ENCODE peak calls at places on chromosomes 2 and 18, in seven cellular contexts. One of them, this sample, is unnamed.

GRCh38 chr2:216636570-216637450 is 3.6 kb downstream of the IGFBP2 start:
- DNase-seq in pancreas: peak; percentile 79
- DNase-seq in breast epithelium: no peak
- DNase-seq in transverse colon: peak; percentile 90
- DNase-seq in HepG2: peak; percentile 78
- DNase-seq in IMR-90: peak; percentile 37
- DNase-seq in tibial artery: peak; percentile 37
- DNase-seq in this sample: peak; percentile 94

GRCh38 chr2:72984172-72984671 is 66.9 kb downstream of the EMX1 start:
- DNase-seq in pancreas: no peak
- DNase-seq in breast epithelium: no peak
- DNase-seq in transverse colon: no peak
- DNase-seq in HepG2: no peak
- DNase-seq in IMR-90: no peak
- DNase-seq in tibial artery: no peak
- DNase-seq in this sample: no peak

GRCh38 chr2:38021589-38021988 is 54.4 kb downstream of the CYP1B1 start:
- DNase-seq in pancreas: no peak
- DNase-seq in breast epithelium: no peak
- DNase-seq in transverse colon: no peak
- DNase-seq in HepG2: no peak
- DNase-seq in IMR-90: no peak
- DNase-seq in tibial artery: no peak
- DNase-seq in this sample: no peak

GRCh38 chr18:23422751-23423418 is 30.2 kb upstream of the RIOK3 start:
- DNase-seq in pancreas: no peak
- DNase-seq in breast epithelium: peak; percentile 82
- DNase-seq in transverse colon: peak; percentile 77
- DNase-seq in HepG2: peak; percentile 66
- DNase-seq in IMR-90: peak; percentile 16
- DNase-seq in tibial artery: no peak
- DNase-seq in this sample: peak; percentile 98

GRCh38 chr2:159455330-159455918 is 160.9 kb downstream of the BAZ2B start:
- DNase-seq in pancreas: no peak
- DNase-seq in breast epithelium: no peak
- DNase-seq in transverse colon: no peak
- DNase-seq in HepG2: no peak
- DNase-seq in IMR-90: no peak
- DNase-seq in tibial artery: no peak
- DNase-seq in this sample: no peak

GRCh38 chr18:75275226-75275625 is 64.6 kb downstream of the TSHZ1 start:
- DNase-seq in pancreas: no peak
- DNase-seq in breast epithelium: no peak
- DNase-seq in transverse colon: no peak
- DNase-seq in HepG2: no peak
- DNase-seq in IMR-90: no peak
- DNase-seq in tibial artery: no peak
- DNase-seq in this sample: no peak

GRCh38 chr2:152594792-152595191 is 122.5 kb downstream of the PRPF40A start:
- DNase-seq in pancreas: no peak
- DNase-seq in breast epithelium: peak; percentile 28
- DNase-seq in transverse colon: no peak
- DNase-seq in HepG2: no peak
- DNase-seq in IMR-90: peak; percentile 40
- DNase-seq in tibial artery: peak; percentile 89
- DNase-seq in this sample: no peak

GRCh38 chr2:169193624-169194023 is 124.3 kb downstream of the DHRS9 start:
- DNase-seq in pancreas: no peak
- DNase-seq in breast epithelium: no peak
- DNase-seq in transverse colon: no peak
- DNase-seq in HepG2: no peak
- DNase-seq in IMR-90: no peak
- DNase-seq in tibial artery: no peak
- DNase-seq in this sample: no peak

GRCh38 chr2:172038604-172039003 is 38.9 kb downstream of the METAP1D start:
- DNase-seq in pancreas: no peak
- DNase-seq in breast epithelium: no peak
- DNase-seq in transverse colon: no peak
- DNase-seq in HepG2: no peak
- DNase-seq in IMR-90: peak; percentile 38
- DNase-seq in tibial artery: no peak
- DNase-seq in this sample: no peak

GRCh38 chr2:104794416-104794815 is 59.5 kb upstream of the POU3F3 start:
- DNase-seq in pancreas: no peak
- DNase-seq in breast epithelium: no peak
- DNase-seq in transverse colon: no peak
- DNase-seq in HepG2: no peak
- DNase-seq in IMR-90: no peak
- DNase-seq in tibial artery: no peak
- DNase-seq in this sample: no peak

GRCh38 chr2:130376433-130377293 is 20.8 kb downstream of the PTPN18 start:
- DNase-seq in pancreas: no peak
- DNase-seq in breast epithelium: no peak
- DNase-seq in transverse colon: no peak
- DNase-seq in HepG2: peak; percentile 26
- DNase-seq in IMR-90: no peak
- DNase-seq in tibial artery: no peak
- DNase-seq in this sample: no peak

GRCh38 chr18:76708036-76708726 is 114.2 kb upstream of the ZNF236 start:
- DNase-seq in pancreas: no peak
- DNase-seq in breast epithelium: no peak
- DNase-seq in transverse colon: no peak
- DNase-seq in HepG2: no peak
- DNase-seq in IMR-90: no peak
- DNase-seq in tibial artery: no peak
- DNase-seq in this sample: no peak

GRCh38 chr2:6181525-6182270 is 489.5 kb downstream of the SOX11 start:
- DNase-seq in pancreas: no peak
- DNase-seq in breast epithelium: no peak
- DNase-seq in transverse colon: no peak
- DNase-seq in HepG2: no peak
- DNase-seq in IMR-90: peak; percentile 94
- DNase-seq in tibial artery: no peak
- DNase-seq in this sample: no peak

GRCh38 chr2:202813387-202813786 is 58.2 kb downstream of the ICA1L start:
- DNase-seq in pancreas: no peak
- DNase-seq in breast epithelium: no peak
- DNase-seq in transverse colon: no peak
- DNase-seq in HepG2: no peak
- DNase-seq in IMR-90: no peak
- DNase-seq in tibial artery: no peak
- DNase-seq in this sample: peak; percentile 48

GRCh38 chr2:212912445-212913103 is 238.8 kb downstream of the IKZF2 start:
- DNase-seq in pancreas: peak; percentile 16
- DNase-seq in breast epithelium: no peak
- DNase-seq in transverse colon: peak; percentile 77
- DNase-seq in HepG2: peak; percentile 18
- DNase-seq in IMR-90: peak; percentile 75
- DNase-seq in tibial artery: no peak
- DNase-seq in this sample: peak; percentile 11

GRCh38 chr2:10163498-10164486 is 41.3 kb downstream of the RRM2 start:
- DNase-seq in pancreas: no peak
- DNase-seq in breast epithelium: no peak
- DNase-seq in transverse colon: no peak
- DNase-seq in HepG2: no peak
- DNase-seq in IMR-90: peak; percentile 24
- DNase-seq in tibial artery: no peak
- DNase-seq in this sample: no peak

GRCh38 chr2:232434563-232435374 is 21.2 kb upstream of the ALPI start:
- DNase-seq in pancreas: no peak
- DNase-seq in breast epithelium: no peak
- DNase-seq in transverse colon: no peak
- DNase-seq in HepG2: no peak
- DNase-seq in IMR-90: no peak
- DNase-seq in tibial artery: no peak
- DNase-seq in this sample: no peak

GRCh38 chr2:240597419-240598181 is 11.1 kb downstream of the CAPN10 start:
- DNase-seq in pancreas: no peak
- DNase-seq in breast epithelium: no peak
- DNase-seq in transverse colon: no peak
- DNase-seq in HepG2: peak; percentile 85
- DNase-seq in IMR-90: no peak
- DNase-seq in tibial artery: no peak
- DNase-seq in this sample: no peak

GRCh38 chr2:237862528-237862895 is 3.1 kb downstream of the RAMP1 start:
- DNase-seq in pancreas: no peak
- DNase-seq in breast epithelium: no peak
- DNase-seq in transverse colon: no peak
- DNase-seq in HepG2: no peak
- DNase-seq in IMR-90: no peak
- DNase-seq in tibial artery: no peak
- DNase-seq in this sample: no peak

GRCh38 chr2:174605687-174606086 is 8.1 kb upstream of the WIPF1 start:
- DNase-seq in pancreas: no peak
- DNase-seq in breast epithelium: no peak
- DNase-seq in transverse colon: no peak
- DNase-seq in HepG2: no peak
- DNase-seq in IMR-90: peak; percentile 59
- DNase-seq in tibial artery: no peak
- DNase-seq in this sample: no peak

GRCh38 chr2:174600349-174600748 is 2.7 kb upstream of the WIPF1 start:
- DNase-seq in pancreas: no peak
- DNase-seq in breast epithelium: no peak
- DNase-seq in transverse colon: no peak
- DNase-seq in HepG2: no peak
- DNase-seq in IMR-90: no peak
- DNase-seq in tibial artery: no peak
- DNase-seq in this sample: no peak

GRCh38 chr2:174606336-174606735 is 8.7 kb upstream of the WIPF1 start:
- DNase-seq in pancreas: no peak
- DNase-seq in breast epithelium: no peak
- DNase-seq in transverse colon: no peak
- DNase-seq in HepG2: no peak
- DNase-seq in IMR-90: peak; percentile 93
- DNase-seq in tibial artery: peak; percentile 57
- DNase-seq in this sample: no peak

GRCh38 chr2:174602741-174603140 is 5.1 kb upstream of the WIPF1 start:
- DNase-seq in pancreas: no peak
- DNase-seq in breast epithelium: no peak
- DNase-seq in transverse colon: no peak
- DNase-seq in HepG2: no peak
- DNase-seq in IMR-90: no peak
- DNase-seq in tibial artery: no peak
- DNase-seq in this sample: no peak

GRCh38 chr2:174603280-174603679 is 5.7 kb upstream of the WIPF1 start:
- DNase-seq in pancreas: peak; percentile 69
- DNase-seq in breast epithelium: peak; percentile 35
- DNase-seq in transverse colon: peak; percentile 52
- DNase-seq in HepG2: peak; percentile 38
- DNase-seq in IMR-90: peak; percentile 67
- DNase-seq in tibial artery: peak; percentile 72
- DNase-seq in this sample: peak; percentile 50
- H3K27ac ChIP-seq in pancreas: no peak overlapping the region
- H3K27ac ChIP-seq in breast epithelium: no peak overlapping the region
- H3K27ac ChIP-seq in transverse colon: no peak overlapping the region
- H3K27ac ChIP-seq in HepG2: no peak overlapping the region
- H3K27ac ChIP-seq in IMR-90: no peak overlapping the region
- H3K27ac ChIP-seq in tibial artery: peak overlapping the region; percentile 34
- H3K27ac ChIP-seq in this sample: no peak overlapping the region

GRCh38 chr2:47073217-47073616 is 81.9 kb downstream of the STPG4 start:
- DNase-seq in pancreas: no peak
- DNase-seq in breast epithelium: no peak
- DNase-seq in transverse colon: no peak
- DNase-seq in HepG2: no peak
- DNase-seq in IMR-90: no peak
- DNase-seq in tibial artery: no peak
- DNase-seq in this sample: no peak

GRCh38 chr2:47072018-47072691 is 83.0 kb downstream of the STPG4 start:
- DNase-seq in pancreas: peak; percentile 66
- DNase-seq in breast epithelium: peak; percentile 57
- DNase-seq in transverse colon: peak; percentile 63
- DNase-seq in HepG2: no peak
- DNase-seq in IMR-90: peak; percentile 70
- DNase-seq in tibial artery: peak; percentile 89
- DNase-seq in this sample: no peak

GRCh38 chr2:47074691-47075090 is 80.4 kb downstream of the STPG4 start:
- DNase-seq in pancreas: no peak
- DNase-seq in breast epithelium: no peak
- DNase-seq in transverse colon: no peak
- DNase-seq in HepG2: no peak
- DNase-seq in IMR-90: no peak
- DNase-seq in tibial artery: no peak
- DNase-seq in this sample: no peak

GRCh38 chr2:47072728-47073191 is 82.3 kb downstream of the STPG4 start:
- DNase-seq in pancreas: peak; percentile 50
- DNase-seq in breast epithelium: no peak
- DNase-seq in transverse colon: peak; percentile 53
- DNase-seq in HepG2: no peak
- DNase-seq in IMR-90: no peak
- DNase-seq in tibial artery: peak; percentile 58
- DNase-seq in this sample: no peak

GRCh38 chr2:47073641-47074040 is 81.5 kb downstream of the STPG4 start:
- DNase-seq in pancreas: no peak
- DNase-seq in breast epithelium: no peak
- DNase-seq in transverse colon: peak; percentile 67
- DNase-seq in HepG2: no peak
- DNase-seq in IMR-90: no peak
- DNase-seq in tibial artery: no peak
- DNase-seq in this sample: peak; percentile 67
- H3K4me1 ChIP-seq in pancreas: peaks cover 21% of the 10 kb centered on the region
- H3K4me1 ChIP-seq in breast epithelium: peaks cover 27% of the 10 kb centered on the region
- H3K4me1 ChIP-seq in transverse colon: peaks cover 76% of the 10 kb centered on the region
- H3K4me1 ChIP-seq in HepG2: peaks cover 88% of the 10 kb centered on the region
- H3K4me1 ChIP-seq in IMR-90: peaks cover 51% of the 10 kb centered on the region
- H3K4me1 ChIP-seq in tibial artery: peaks cover 18% of the 10 kb centered on the region
- H3K4me1 ChIP-seq in this sample: peaks cover 39% of the 10 kb centered on the region

GRCh38 chr2:36807223-36807886 is 110.8 kb downstream of the VIT start:
- DNase-seq in pancreas: no peak
- DNase-seq in breast epithelium: no peak
- DNase-seq in transverse colon: peak; percentile 52
- DNase-seq in HepG2: no peak
- DNase-seq in IMR-90: no peak
- DNase-seq in tibial artery: no peak
- DNase-seq in this sample: peak; percentile 51
- H3K27ac ChIP-seq in pancreas: no peak overlapping the region
- H3K27ac ChIP-seq in breast epithelium: peak overlapping the region; percentile 65
- H3K27ac ChIP-seq in transverse colon: peak overlapping the region; percentile 72
- H3K27ac ChIP-seq in HepG2: no peak overlapping the region
- H3K27ac ChIP-seq in IMR-90: no peak overlapping the region
- H3K27ac ChIP-seq in tibial artery: no peak overlapping the region
- H3K27ac ChIP-seq in this sample: no peak overlapping the region

DNA sequence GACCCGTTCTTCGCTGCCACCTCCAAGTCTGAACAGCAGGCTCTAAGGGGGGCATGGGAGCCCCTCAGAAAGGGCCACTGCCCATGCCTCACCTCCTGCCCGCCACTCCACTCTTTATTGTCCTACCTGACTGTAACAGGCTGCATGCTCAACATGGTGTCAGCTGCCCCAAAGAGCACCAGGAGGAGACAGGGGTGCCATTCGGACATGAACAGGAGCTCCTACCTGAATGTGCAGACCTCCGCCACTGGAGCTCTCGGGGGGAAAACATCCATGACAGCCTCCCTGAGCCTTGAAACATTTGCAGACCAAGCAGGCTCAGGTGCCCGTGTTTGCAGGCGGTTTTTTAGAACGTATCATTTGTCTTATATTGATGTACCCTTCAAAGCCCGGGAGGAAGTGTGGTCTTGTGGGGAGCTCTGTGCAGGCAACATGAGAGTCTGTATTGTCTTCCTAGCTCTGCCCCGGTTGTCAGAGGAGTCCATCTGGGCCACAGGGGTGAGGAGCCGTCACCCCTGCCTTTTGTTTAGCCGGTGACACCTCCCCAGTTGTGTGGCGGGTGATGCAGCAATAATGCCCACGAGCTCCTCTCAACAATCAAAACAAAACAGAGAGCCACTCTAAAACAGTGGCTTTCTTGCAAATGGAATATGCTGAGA is 35.1 kb upstream of the CD8A start:
- DNase-seq in pancreas: no peak
- DNase-seq in breast epithelium: no peak
- DNase-seq in transverse colon: no peak
- DNase-seq in HepG2: no peak
- DNase-seq in IMR-90: no peak
- DNase-seq in tibial artery: no peak
- DNase-seq in this sample: peak; percentile 33
- H3K4me1 ChIP-seq in pancreas: no peaks in the 10 kb centered on the region
- H3K4me1 ChIP-seq in breast epithelium: no peaks in the 10 kb centered on the region
- H3K4me1 ChIP-seq in transverse colon: no peaks in the 10 kb centered on the region
- H3K4me1 ChIP-seq in HepG2: peaks cover 15% of the 10 kb centered on the region
- H3K4me1 ChIP-seq in IMR-90: no peaks in the 10 kb centered on the region
- H3K4me1 ChIP-seq in tibial artery: no peaks in the 10 kb centered on the region
- H3K4me1 ChIP-seq in this sample: no peaks in the 10 kb centered on the region